ENCODE peak calls at places on chromosome 13, in ten cellular contexts. U is stimulated activated CD8-positive, alpha-beta memory T cell treated with anti-CD3 and anti-CD28 coated beads, Interleukin-7, amount 100 ng/mL, for 1 hour; W is AG04449; N is SK-N-DZ; J is AG04450; Z is tibial artery; T is stimulated activated CD4-positive, alpha-beta T cell treated with anti-CD3 and anti-CD28 coated beads, Interleukin-12 subunit alpha, Interleukin-12 subunit beta, amount 100 ng/mL, for 24 hours; G is cardiac fibroblast; L is Calu3; A is foreskin fibroblast. Q is an unnamed sample.
A peak's percentile ranks its signal among the peaks of the same experiment; 100 is the strongest.

GRCh38 chr13:32229443-32229842 is 85.7 kb downstream of the ZAR1L start:
- DNase-seq in T (no peak), U (no peak), G (no peak), J (no peak), A (no peak), Z (no peak), W (no peak), L (no peak), N (no peak), Q (no peak)

GRCh38 chr13:83995930-83996329 is 113.7 kb upstream of the SLITRK1 start:
- DNase-seq in Z (no peak), U (no peak), L (no peak), N (no peak), A (no peak), T (no peak), W (no peak), G (no peak), J (no peak), Q (no peak)

GRCh38 chr13:32726374-32727037 is 140.3 kb downstream of the PDS5B start:
- DNase-seq in Z (no peak), W (no peak), N (no peak), T (no peak), U (no peak), A (no peak), G (no peak), L (no peak), J (no peak), Q (no peak)

GRCh38 chr13:39417643-39418042 is 185.3 kb downstream of the LHFPL6 start:
- DNase-seq in U (no peak), T (no peak), L (peak; percentile 38), G (peak; percentile 67), W (peak; percentile 21), A (peak; percentile 54), J (no peak), N (no peak), Z (no peak), Q (no peak)

GRCh38 chr13:46668302-46668720 is 115.3 kb downstream of the LRCH1 start:
- DNase-seq in L (no peak), J (peak; percentile 76), T (no peak), U (no peak), A (peak; percentile 89), Z (no peak), G (peak; percentile 93), N (no peak), W (peak; percentile 66), Q (no peak)

GRCh38 chr13:94031609-94032008 is 447.9 kb downstream of the DCT start:
- DNase-seq in W (no peak), N (no peak), L (no peak), Z (no peak), T (no peak), G (peak; percentile 41), U (no peak), A (no peak), J (no peak), Q (no peak)

GRCh38 chr13:113538689-113539058 is 45.9 kb upstream of the TFDP1 start:
- DNase-seq in W (no peak), N (no peak), Z (peak; percentile 32), A (no peak), U (no peak), L (no peak), J (no peak), T (no peak), G (no peak), Q (peak; percentile 81)

GRCh38 chr13:113991191-113991669 is 17.4 kb upstream of the C13orf46 start:
- DNase-seq in L (no peak), J (no peak), Z (peak; percentile 40), G (no peak), U (no peak), W (no peak), A (peak; percentile 57), T (no peak), N (no peak), Q (peak; percentile 80)

GRCh38 chr13:111342716-111343115 is 22.3 kb downstream of the TEX29 start:
- DNase-seq in J (no peak), U (no peak), G (no peak), T (no peak), Z (no peak), N (no peak), L (no peak), A (no peak), W (no peak), Q (no peak)

GRCh38 chr13:101308247-101309013 is 107.9 kb downstream of the NALCN start:
- DNase-seq in G (no peak), W (no peak), Z (no peak), L (no peak), U (no peak), T (no peak), J (no peak), A (peak; percentile 38), N (no peak), Q (no peak)

GRCh38 chr13:99636306-99636705 is 135.0 kb downstream of the TM9SF2 start:
- DNase-seq in T (no peak), G (no peak), J (no peak), W (no peak), L (no peak), Z (no peak), N (no peak), U (no peak), A (no peak), Q (no peak)

GRCh38 chr13:105510363-105510762 is 1025.1 kb downstream of the EFNB2 start:
- DNase-seq in G (no peak), Z (no peak), N (no peak), U (no peak), A (no peak), L (no peak), W (no peak), T (no peak), J (no peak), Q (no peak)